ENCODE peak calls at places on chromosomes 1 and 21, in five cellular contexts. One of them, this sample, is unnamed.

GRCh38 chr1:9726406-9726805 is 74.9 kb downstream of the PIK3CD start:
- DNase-seq in stimulated activated CD4-positive, alpha-beta T cell treated with anti-CD3 and anti-CD28 coated beads, Interleukin-1b, Interleukin-23, amount 100 ng/mL, for 48 hours: no peak
- DNase-seq in iPS-NIHi11: no peak
- DNase-seq in NCI-H1694 treated with DMSO at 0.1 percent for 48 hours: no peak
- DNase-seq in GF-D8: no peak
- DNase-seq in this sample: no peak

GRCh38 chr1:219322766-219323165 is 149.1 kb downstream of the LYPLAL1 start:
- DNase-seq in NCI-H1694 treated with DMSO at 0.1 percent for 48 hours: no peak
- DNase-seq in GF-D8: no peak
- DNase-seq in stimulated activated CD4-positive, alpha-beta T cell treated with anti-CD3 and anti-CD28 coated beads, Interleukin-1b, Interleukin-23, amount 100 ng/mL, for 48 hours: no peak
- DNase-seq in iPS-NIHi11: no peak
- DNase-seq in this sample: no peak

GRCh38 chr1:74908131-74908530 is 175.2 kb downstream of the TYW3 start:
- DNase-seq in NCI-H1694 treated with DMSO at 0.1 percent for 48 hours: no peak
- DNase-seq in iPS-NIHi11: no peak
- DNase-seq in stimulated activated CD4-positive, alpha-beta T cell treated with anti-CD3 and anti-CD28 coated beads, Interleukin-1b, Interleukin-23, amount 100 ng/mL, for 48 hours: no peak
- DNase-seq in GF-D8: no peak
- DNase-seq in this sample: no peak

GRCh38 chr1:68470388-68470970 is 20.7 kb upstream of the RPE65 start:
- DNase-seq in stimulated activated CD4-positive, alpha-beta T cell treated with anti-CD3 and anti-CD28 coated beads, Interleukin-1b, Interleukin-23, amount 100 ng/mL, for 48 hours: no peak
- DNase-seq in NCI-H1694 treated with DMSO at 0.1 percent for 48 hours: peak; percentile 38
- DNase-seq in GF-D8: no peak
- DNase-seq in iPS-NIHi11: no peak
- DNase-seq in this sample: no peak

GRCh38 chr1:177812144-177812543 is 157.7 kb downstream of the SEC16B start:
- DNase-seq in stimulated activated CD4-positive, alpha-beta T cell treated with anti-CD3 and anti-CD28 coated beads, Interleukin-1b, Interleukin-23, amount 100 ng/mL, for 48 hours: no peak
- DNase-seq in NCI-H1694 treated with DMSO at 0.1 percent for 48 hours: no peak
- DNase-seq in GF-D8: no peak
- DNase-seq in iPS-NIHi11: no peak
- DNase-seq in this sample: no peak

GRCh38 chr1:33753087-33753856 is 110.6 kb upstream of the HMGB4 start:
- DNase-seq in GF-D8: no peak
- DNase-seq in NCI-H1694 treated with DMSO at 0.1 percent for 48 hours: no peak
- DNase-seq in iPS-NIHi11: no peak
- DNase-seq in stimulated activated CD4-positive, alpha-beta T cell treated with anti-CD3 and anti-CD28 coated beads, Interleukin-1b, Interleukin-23, amount 100 ng/mL, for 48 hours: no peak
- DNase-seq in this sample: no peak

GRCh38 chr1:98908980-98909379 is 95.7 kb downstream of the PLPPR5 start:
- DNase-seq in NCI-H1694 treated with DMSO at 0.1 percent for 48 hours: no peak
- DNase-seq in GF-D8: no peak
- DNase-seq in iPS-NIHi11: no peak
- DNase-seq in stimulated activated CD4-positive, alpha-beta T cell treated with anti-CD3 and anti-CD28 coated beads, Interleukin-1b, Interleukin-23, amount 100 ng/mL, for 48 hours: no peak
- DNase-seq in this sample: no peak

GRCh38 chr1:236287757-236288619 is 6.2 kb upstream of the ERO1B start:
- DNase-seq in NCI-H1694 treated with DMSO at 0.1 percent for 48 hours: no peak
- DNase-seq in iPS-NIHi11: peak; percentile 60
- DNase-seq in GF-D8: no peak
- DNase-seq in stimulated activated CD4-positive, alpha-beta T cell treated with anti-CD3 and anti-CD28 coated beads, Interleukin-1b, Interleukin-23, amount 100 ng/mL, for 48 hours: no peak
- DNase-seq in this sample: no peak

GRCh38 chr1:154344977-154345837 is 19.9 kb downstream of the ATP8B2 start:
- DNase-seq in stimulated activated CD4-positive, alpha-beta T cell treated with anti-CD3 and anti-CD28 coated beads, Interleukin-1b, Interleukin-23, amount 100 ng/mL, for 48 hours: peak; percentile 75
- DNase-seq in GF-D8: no peak
- DNase-seq in NCI-H1694 treated with DMSO at 0.1 percent for 48 hours: peak; percentile 27
- DNase-seq in iPS-NIHi11: peak; percentile 76
- DNase-seq in this sample: peak; percentile 55

GRCh38 chr1:74953622-74954021 is 180.6 kb upstream of the LHX8 start:
- DNase-seq in stimulated activated CD4-positive, alpha-beta T cell treated with anti-CD3 and anti-CD28 coated beads, Interleukin-1b, Interleukin-23, amount 100 ng/mL, for 48 hours: no peak
- DNase-seq in NCI-H1694 treated with DMSO at 0.1 percent for 48 hours: no peak
- DNase-seq in GF-D8: no peak
- DNase-seq in iPS-NIHi11: no peak
- DNase-seq in this sample: no peak

GRCh38 chr1:153977250-153978240 is at the start of gene JTB:
- DNase-seq in stimulated activated CD4-positive, alpha-beta T cell treated with anti-CD3 and anti-CD28 coated beads, Interleukin-1b, Interleukin-23, amount 100 ng/mL, for 48 hours: peak; percentile 86
- DNase-seq in iPS-NIHi11: peak; percentile 90
- DNase-seq in GF-D8: peak; percentile 51
- DNase-seq in NCI-H1694 treated with DMSO at 0.1 percent for 48 hours: peak; percentile 89
- DNase-seq in this sample: peak; percentile 95

GRCh38 chr1:156598125-156598524 is 3.2 kb downstream of the GPATCH4 start:
- DNase-seq in stimulated activated CD4-positive, alpha-beta T cell treated with anti-CD3 and anti-CD28 coated beads, Interleukin-1b, Interleukin-23, amount 100 ng/mL, for 48 hours: no peak
- DNase-seq in NCI-H1694 treated with DMSO at 0.1 percent for 48 hours: no peak
- DNase-seq in iPS-NIHi11: no peak
- DNase-seq in GF-D8: no peak
- DNase-seq in this sample: no peak

GRCh38 chr1:9181176-9181906 is 52.4 kb upstream of the GPR157 start:
- DNase-seq in GF-D8: no peak
- DNase-seq in stimulated activated CD4-positive, alpha-beta T cell treated with anti-CD3 and anti-CD28 coated beads, Interleukin-1b, Interleukin-23, amount 100 ng/mL, for 48 hours: peak; percentile 64
- DNase-seq in iPS-NIHi11: peak; percentile 87
- DNase-seq in NCI-H1694 treated with DMSO at 0.1 percent for 48 hours: peak; percentile 14
- DNase-seq in this sample: peak; percentile 84

GRCh38 chr1:184755226-184756065 is 788 bp upstream of the EDEM3 start:
- DNase-seq in iPS-NIHi11: peak; percentile 13
- DNase-seq in NCI-H1694 treated with DMSO at 0.1 percent for 48 hours: no peak
- DNase-seq in stimulated activated CD4-positive, alpha-beta T cell treated with anti-CD3 and anti-CD28 coated beads, Interleukin-1b, Interleukin-23, amount 100 ng/mL, for 48 hours: no peak
- DNase-seq in GF-D8: peak; percentile 27
- DNase-seq in this sample: no peak

GRCh38 chr1:165815725-165816124 is 11.7 kb upstream of the UCK2 start:
- DNase-seq in NCI-H1694 treated with DMSO at 0.1 percent for 48 hours: no peak
- DNase-seq in stimulated activated CD4-positive, alpha-beta T cell treated with anti-CD3 and anti-CD28 coated beads, Interleukin-1b, Interleukin-23, amount 100 ng/mL, for 48 hours: no peak
- DNase-seq in iPS-NIHi11: no peak
- DNase-seq in GF-D8: no peak
- DNase-seq in this sample: no peak

GRCh38 chr1:208178091-208178529 is 66.1 kb downstream of the PLXNA2 start:
- DNase-seq in GF-D8: no peak
- DNase-seq in NCI-H1694 treated with DMSO at 0.1 percent for 48 hours: peak; percentile 46
- DNase-seq in stimulated activated CD4-positive, alpha-beta T cell treated with anti-CD3 and anti-CD28 coated beads, Interleukin-1b, Interleukin-23, amount 100 ng/mL, for 48 hours: no peak
- DNase-seq in iPS-NIHi11: no peak
- DNase-seq in this sample: no peak

GRCh38 chr1:77037990-77038389 is 170.7 kb downstream of the ST6GALNAC5 start:
- DNase-seq in GF-D8: no peak
- DNase-seq in iPS-NIHi11: no peak
- DNase-seq in stimulated activated CD4-positive, alpha-beta T cell treated with anti-CD3 and anti-CD28 coated beads, Interleukin-1b, Interleukin-23, amount 100 ng/mL, for 48 hours: peak; percentile 2
- DNase-seq in NCI-H1694 treated with DMSO at 0.1 percent for 48 hours: no peak
- DNase-seq in this sample: no peak

GRCh38 chr1:23393706-23394105 is 24.1 kb upstream of the ZNF436 start:
- DNase-seq in stimulated activated CD4-positive, alpha-beta T cell treated with anti-CD3 and anti-CD28 coated beads, Interleukin-1b, Interleukin-23, amount 100 ng/mL, for 48 hours: no peak
- DNase-seq in iPS-NIHi11: no peak
- DNase-seq in GF-D8: no peak
- DNase-seq in NCI-H1694 treated with DMSO at 0.1 percent for 48 hours: no peak
- DNase-seq in this sample: peak; percentile 83

GRCh38 chr1:9900142-9901043 is 9.7 kb downstream of the CTNNBIP1 start:
- DNase-seq in stimulated activated CD4-positive, alpha-beta T cell treated with anti-CD3 and anti-CD28 coated beads, Interleukin-1b, Interleukin-23, amount 100 ng/mL, for 48 hours: no peak
- DNase-seq in iPS-NIHi11: no peak
- DNase-seq in NCI-H1694 treated with DMSO at 0.1 percent for 48 hours: no peak
- DNase-seq in GF-D8: peak; percentile 69
- DNase-seq in this sample: peak; percentile 84

GRCh38 chr1:24459551-24460266 is 42.9 kb upstream of the RCAN3 start:
- DNase-seq in GF-D8: no peak
- DNase-seq in iPS-NIHi11: no peak
- DNase-seq in NCI-H1694 treated with DMSO at 0.1 percent for 48 hours: no peak
- DNase-seq in stimulated activated CD4-positive, alpha-beta T cell treated with anti-CD3 and anti-CD28 coated beads, Interleukin-1b, Interleukin-23, amount 100 ng/mL, for 48 hours: no peak
- DNase-seq in this sample: no peak

GRCh38 chr1:208242829-208243521 is 1.2 kb downstream of the PLXNA2 start:
- DNase-seq in GF-D8: no peak
- DNase-seq in stimulated activated CD4-positive, alpha-beta T cell treated with anti-CD3 and anti-CD28 coated beads, Interleukin-1b, Interleukin-23, amount 100 ng/mL, for 48 hours: no peak
- DNase-seq in iPS-NIHi11: peak; percentile 52
- DNase-seq in NCI-H1694 treated with DMSO at 0.1 percent for 48 hours: peak; percentile 12
- DNase-seq in this sample: no peak

GRCh38 chr1:6727535-6727934 is 25.9 kb upstream of the DNAJC11 start:
- DNase-seq in stimulated activated CD4-positive, alpha-beta T cell treated with anti-CD3 and anti-CD28 coated beads, Interleukin-1b, Interleukin-23, amount 100 ng/mL, for 48 hours: peak; percentile 52
- DNase-seq in NCI-H1694 treated with DMSO at 0.1 percent for 48 hours: peak; percentile 70
- DNase-seq in GF-D8: no peak
- DNase-seq in iPS-NIHi11: peak; percentile 79
- DNase-seq in this sample: peak; percentile 49

GRCh38 chr1:244319283-244320132 is 132.2 kb downstream of the ADSS2 start:
- DNase-seq in GF-D8: peak; percentile 93
- DNase-seq in iPS-NIHi11: no peak
- DNase-seq in NCI-H1694 treated with DMSO at 0.1 percent for 48 hours: peak; percentile 42
- DNase-seq in stimulated activated CD4-positive, alpha-beta T cell treated with anti-CD3 and anti-CD28 coated beads, Interleukin-1b, Interleukin-23, amount 100 ng/mL, for 48 hours: peak; percentile 70
- DNase-seq in this sample: no peak

GRCh38 chr21:9837946-9838801 is 683.2 kb upstream of the TPTE start:
- DNase-seq in GF-D8: no peak
- DNase-seq in iPS-NIHi11: no peak
- DNase-seq in stimulated activated CD4-positive, alpha-beta T cell treated with anti-CD3 and anti-CD28 coated beads, Interleukin-1b, Interleukin-23, amount 100 ng/mL, for 48 hours: no peak
- DNase-seq in NCI-H1694 treated with DMSO at 0.1 percent for 48 hours: no peak
- DNase-seq in this sample: no peak

GRCh38 chr1:36553591-36554417 is 71.1 kb upstream of the CSF3R start:
- DNase-seq in GF-D8: no peak
- DNase-seq in iPS-NIHi11: peak; percentile 89
- DNase-seq in stimulated activated CD4-positive, alpha-beta T cell treated with anti-CD3 and anti-CD28 coated beads, Interleukin-1b, Interleukin-23, amount 100 ng/mL, for 48 hours: peak; percentile 73
- DNase-seq in NCI-H1694 treated with DMSO at 0.1 percent for 48 hours: peak; percentile 70
- DNase-seq in this sample: peak; percentile 71

GRCh38 chr1:26055041-26055440 is 9.1 kb upstream of the SLC30A2 start:
- DNase-seq in iPS-NIHi11: no peak
- DNase-seq in NCI-H1694 treated with DMSO at 0.1 percent for 48 hours: no peak
- DNase-seq in stimulated activated CD4-positive, alpha-beta T cell treated with anti-CD3 and anti-CD28 coated beads, Interleukin-1b, Interleukin-23, amount 100 ng/mL, for 48 hours: no peak
- DNase-seq in GF-D8: no peak
- DNase-seq in this sample: no peak

GRCh38 chr1:245096330-245097066 is 58.3 kb upstream of the KIF26B start:
- DNase-seq in stimulated activated CD4-positive, alpha-beta T cell treated with anti-CD3 and anti-CD28 coated beads, Interleukin-1b, Interleukin-23, amount 100 ng/mL, for 48 hours: no peak
- DNase-seq in NCI-H1694 treated with DMSO at 0.1 percent for 48 hours: no peak
- DNase-seq in iPS-NIHi11: no peak
- DNase-seq in GF-D8: no peak
- DNase-seq in this sample: no peak

GRCh38 chr1:94666797-94667196 is 125.2 kb upstream of the F3 start:
- DNase-seq in GF-D8: no peak
- DNase-seq in stimulated activated CD4-positive, alpha-beta T cell treated with anti-CD3 and anti-CD28 coated beads, Interleukin-1b, Interleukin-23, amount 100 ng/mL, for 48 hours: no peak
- DNase-seq in iPS-NIHi11: no peak
- DNase-seq in NCI-H1694 treated with DMSO at 0.1 percent for 48 hours: no peak
- DNase-seq in this sample: no peak

GRCh38 chr1:32754282-32755097 is 51.9 kb upstream of the SYNC start:
- DNase-seq in stimulated activated CD4-positive, alpha-beta T cell treated with anti-CD3 and anti-CD28 coated beads, Interleukin-1b, Interleukin-23, amount 100 ng/mL, for 48 hours: peak; percentile 63
- DNase-seq in GF-D8: no peak
- DNase-seq in NCI-H1694 treated with DMSO at 0.1 percent for 48 hours: no peak
- DNase-seq in iPS-NIHi11: peak; percentile 70
- DNase-seq in this sample: no peak

GRCh38 chr1:204445860-204446412 is 34.3 kb upstream of the PPP1R15B start:
- DNase-seq in NCI-H1694 treated with DMSO at 0.1 percent for 48 hours: peak; percentile 88
- DNase-seq in GF-D8: no peak
- DNase-seq in stimulated activated CD4-positive, alpha-beta T cell treated with anti-CD3 and anti-CD28 coated beads, Interleukin-1b, Interleukin-23, amount 100 ng/mL, for 48 hours: peak; percentile 67
- DNase-seq in iPS-NIHi11: peak; percentile 84
- DNase-seq in this sample: peak; percentile 64

GRCh38 chr1:18923721-18924610 is 21.6 kb upstream of the ALDH4A1 start:
- DNase-seq in stimulated activated CD4-positive, alpha-beta T cell treated with anti-CD3 and anti-CD28 coated beads, Interleukin-1b, Interleukin-23, amount 100 ng/mL, for 48 hours: no peak
- DNase-seq in NCI-H1694 treated with DMSO at 0.1 percent for 48 hours: peak; percentile 27
- DNase-seq in iPS-NIHi11: no peak
- DNase-seq in GF-D8: peak; percentile 43
- DNase-seq in this sample: no peak

GRCh38 chr1:111140680-111140967 is 601 bp downstream of the CEPT1 start:
- DNase-seq in stimulated activated CD4-positive, alpha-beta T cell treated with anti-CD3 and anti-CD28 coated beads, Interleukin-1b, Interleukin-23, amount 100 ng/mL, for 48 hours: no peak
- DNase-seq in iPS-NIHi11: no peak
- DNase-seq in NCI-H1694 treated with DMSO at 0.1 percent for 48 hours: no peak
- DNase-seq in GF-D8: no peak
- DNase-seq in this sample: no peak

GRCh38 chr1:79430437-79430836 is 423.9 kb upstream of the ADGRL4 start:
- DNase-seq in iPS-NIHi11: no peak
- DNase-seq in stimulated activated CD4-positive, alpha-beta T cell treated with anti-CD3 and anti-CD28 coated beads, Interleukin-1b, Interleukin-23, amount 100 ng/mL, for 48 hours: no peak
- DNase-seq in GF-D8: no peak
- DNase-seq in NCI-H1694 treated with DMSO at 0.1 percent for 48 hours: no peak
- DNase-seq in this sample: no peak

GRCh38 chr1:29651684-29652665 is 415.7 kb downstream of the PTPRU start:
- DNase-seq in GF-D8: no peak
- DNase-seq in stimulated activated CD4-positive, alpha-beta T cell treated with anti-CD3 and anti-CD28 coated beads, Interleukin-1b, Interleukin-23, amount 100 ng/mL, for 48 hours: no peak
- DNase-seq in NCI-H1694 treated with DMSO at 0.1 percent for 48 hours: no peak
- DNase-seq in iPS-NIHi11: no peak
- DNase-seq in this sample: no peak